ENCODE peak calls at places on chromosomes 7 and 10, in four cellular contexts. D is activated naive CD4-positive, alpha-beta T cell treated with Interleukin-2 at 50 U/mL for 16 hours; Y is NCI-H69; F is GOT3. C is an unnamed sample.

GRCh38 chr10:94402204-94403033 is at the start of gene TBC1D12:
- DNase-seq in Y (peak; percentile 96), F (peak; percentile 73), D (peak; percentile 13), C (peak; percentile 99)

GRCh38 chr10:83089335-83089734 is 1050.0 kb upstream of the GHITM start:
- DNase-seq in F (no peak), Y (no peak), D (no peak), C (peak; percentile 75)

GRCh38 chr10:15824498-15824897 is 35.8 kb downstream of the MINDY3 start:
- DNase-seq in F (no peak), D (no peak), Y (peak; percentile 6), C (peak; percentile 37)

GRCh38 chr10:55287346-55287745 is 486.3 kb upstream of the PCDH15 start:
- DNase-seq in F (no peak), D (no peak), Y (peak; percentile 30), C (peak; percentile 59)

GRCh38 chr10:113266152-113266551 is 286.7 kb upstream of the HABP2 start:
- DNase-seq in F (no peak), D (no peak), Y (no peak), C (no peak)

GRCh38 chr10:47047127-47047504 is 135.9 kb downstream of the PTPN20 start:
- DNase-seq in F (no peak), Y (no peak), D (no peak), C (no peak)

GRCh38 chr7:70325509-70326101 is 727.3 kb downstream of the AUTS2 start:
- DNase-seq in D (no peak), F (no peak), Y (peak; percentile 88), C (peak; percentile 18)

GRCh38 chr10:1535337-1535957 is 201.9 kb downstream of the ADARB2 start:
- DNase-seq in F (no peak), D (no peak), Y (no peak), C (no peak)